ENCODE peak calls at places on chromosomes 12 and 14, in five cellular contexts. Z, K, T, D and Y are unnamed samples.

GRCh38 chr12:80860928-80861327 is 76.8 kb downstream of the LIN7A start:
- DNase-seq in D (no peak), Z (no peak), T (no peak), K (no peak), Y (no peak)

GRCh38 chr12:25276199-25276937 is 25.6 kb upstream of the KRAS start:
- DNase-seq in Z (peak), T (no peak), D (no peak), K (no peak), Y (no peak)

GRCh38 chr12:1799882-1800645 is 20.3 kb upstream of the LRTM2 start:
- DNase-seq in D (no peak), Z (no peak), T (no peak), K (no peak), Y (no peak)

GRCh38 chr12:3543826-3544225 is 52.8 kb downstream of the PRMT8 start:
- DNase-seq in T (no peak), Z (no peak), K (no peak), D (no peak), Y (no peak)

GRCh38 chr12:650983-651382 is 12.3 kb downstream of the NINJ2 start:
- DNase-seq in K (no peak), Z (no peak), D (no peak), T (no peak), Y (no peak)

GRCh38 chr14:79571361-79571760 is 639.9 kb downstream of the DIO2 start:
- DNase-seq in K (no peak), Z (no peak), T (no peak), D (no peak), Y (no peak)

GRCh38 chr12:111457071-111457470 is 51.3 kb downstream of the SH2B3 start:
- DNase-seq in D (no peak), K (no peak), T (no peak), Z (no peak), Y (no peak)

GRCh38 chr14:92783813-92784431 is 10.2 kb upstream of the GOLGA5 start:
- DNase-seq in Z (peak), K (no peak), D (no peak), T (no peak), Y (peak)

GRCh38 chr12:112198120-112198733 is 72.9 kb downstream of the TRAFD1 start:
- DNase-seq in K (no peak), Z (peak), D (peak), T (peak), Y (peak)

GRCh38 chr12:5163661-5164060 is 120.0 kb downstream of the KCNA5 start:
- DNase-seq in Z (no peak), T (no peak), K (no peak), D (no peak), Y (no peak)

GRCh38 chr14:39474416-39474911 is 42.2 kb upstream of the FBXO33 start:
- DNase-seq in Z (no peak), T (no peak), D (no peak), K (no peak), Y (no peak)

GRCh38 chr12:120125792-120126634 is 9.5 kb upstream of the RAB35 start:
- DNase-seq in K (no peak), Z (no peak), T (no peak), D (no peak), Y (peak)

GRCh38 chr14:93954516-93954830 is 21.9 kb downstream of the ASB2 start:
- DNase-seq in K (no peak), T (no peak), D (no peak), Z (no peak), Y (no peak)

DNA sequence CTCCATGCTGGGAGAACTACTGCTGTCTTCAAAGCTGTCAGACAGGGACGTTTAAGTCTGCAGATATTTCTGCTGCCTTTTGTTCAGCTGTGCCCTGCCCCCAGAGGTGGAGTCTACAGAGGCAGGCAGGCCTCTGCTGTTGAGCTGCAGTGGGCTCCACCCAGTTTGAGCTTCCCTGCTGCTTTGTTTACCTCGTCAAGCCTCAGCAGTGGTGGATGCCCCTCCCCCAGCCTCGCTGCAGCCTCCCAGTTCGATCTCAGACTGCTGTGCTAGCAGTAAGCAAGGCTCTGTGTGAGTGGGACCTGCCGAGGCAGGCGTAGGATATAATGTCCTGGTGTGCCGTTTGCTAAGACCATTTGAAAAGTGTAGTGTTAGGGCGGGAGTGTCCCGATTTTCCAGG is 31.4 kb upstream of the RFX4 start:
- DNase-seq in Z (peak), K (no peak), D (no peak), T (no peak), Y (no peak)
- TF ChIP-seq CREB1 in Z (no peak), K (no peak), D (no peak), T (no peak), Y (no peak)

GRCh38 chr12:91274886-91275285 is 92.3 kb upstream of the DCN start:
- DNase-seq in Z (no peak), T (no peak), K (no peak), D (no peak), Y (peak)
- TF ChIP-seq CREB1 in Z (no peak), T (no peak), K (no peak), D (no peak), Y (no peak)

DNA sequence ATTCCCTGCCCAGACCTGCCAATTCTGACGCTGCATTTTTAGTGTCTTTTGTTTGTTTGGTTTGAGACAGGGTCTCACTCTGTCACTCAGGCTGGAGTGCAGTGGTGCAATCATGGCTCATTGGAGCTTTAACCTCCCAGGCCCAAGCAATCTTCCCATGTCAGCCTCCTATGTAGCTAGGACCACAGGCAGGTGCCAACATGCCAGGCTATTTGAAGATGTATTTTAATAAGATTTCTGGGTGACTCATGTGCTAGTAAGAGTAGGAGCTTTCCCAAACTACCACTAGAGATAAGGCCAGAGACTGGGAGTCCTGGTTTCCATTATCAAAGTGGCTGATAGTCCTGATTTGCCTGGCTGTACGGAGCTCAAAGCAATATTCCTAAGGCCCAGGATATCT is 693.3 kb downstream of the MED13L start:
- DNase-seq in K (no peak), T (no peak), Z (no peak), D (no peak), Y (no peak)
- TF ChIP-seq CREB1 in K (no peak), T (no peak), Z (no peak), D (no peak), Y (no peak)

GRCh38 chr12:126935435-126935834 is 1331.5 kb upstream of the TMEM132C start:
- DNase-seq in D (no peak), K (no peak), T (no peak), Z (no peak), Y (no peak)

GRCh38 chr12:126932156-126932555 is 1334.8 kb upstream of the TMEM132C start:
- DNase-seq in T (no peak), K (no peak), D (no peak), Z (no peak), Y (no peak)

GRCh38 chr12:126937431-126937830 is 1329.5 kb upstream of the TMEM132C start:
- DNase-seq in D (no peak), K (no peak), T (no peak), Z (no peak), Y (no peak)

DNA sequence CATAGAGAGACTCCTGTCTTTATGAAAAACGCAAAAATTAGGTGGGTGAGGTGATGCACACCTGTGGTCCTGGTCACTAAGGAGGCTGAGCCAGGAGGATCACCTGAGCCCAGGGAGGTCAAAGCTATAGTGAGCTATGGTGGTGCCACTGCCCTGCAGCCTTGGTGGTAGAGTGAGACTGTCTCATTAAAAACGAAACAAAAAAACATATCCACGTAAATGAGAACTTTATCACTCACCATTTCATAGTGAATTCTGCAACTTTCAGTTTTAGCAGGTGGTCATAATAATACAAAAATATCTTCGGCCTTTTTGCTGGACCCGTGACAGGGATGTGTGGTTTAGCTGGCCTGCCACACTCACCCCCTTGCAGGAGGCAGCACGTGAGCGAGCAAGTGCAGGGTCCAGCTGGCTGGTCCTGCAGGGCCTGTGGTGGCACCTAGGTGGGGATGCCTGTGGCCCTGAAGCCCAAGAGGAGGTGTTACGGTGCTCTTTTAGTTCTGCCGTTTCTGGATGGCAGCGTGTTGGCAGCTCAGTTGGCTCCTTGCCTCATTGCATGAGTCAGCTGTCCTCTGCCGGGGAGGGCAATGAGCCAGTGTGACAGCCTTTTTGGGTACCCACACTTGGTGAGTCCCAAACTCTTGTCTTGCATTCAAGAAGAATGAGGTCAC is 1330.7 kb upstream of the TMEM132C start:
- DNase-seq in D (no peak), T (no peak), K (peak), Z (no peak), Y (no peak)
- TF ChIP-seq CREB1 in D (no peak), T (no peak), K (no peak), Z (no peak), Y (no peak)

GRCh38 chr14:72739446-72740405 is 154.2 kb downstream of the DPF3 start:
- DNase-seq in T (no peak), K (no peak), D (no peak), Z (no peak), Y (no peak)

GRCh38 chr14:72738181-72738611 is 155.7 kb downstream of the DPF3 start:
- DNase-seq in D (no peak), K (no peak), Z (no peak), T (no peak), Y (no peak)

GRCh38 chr14:72736791-72737559 is 156.9 kb downstream of the DPF3 start:
- DNase-seq in D (no peak), K (no peak), Z (no peak), T (no peak), Y (no peak)

GRCh38 chr14:72736348-72736747 is 157.6 kb downstream of the DPF3 start:
- DNase-seq in T (no peak), K (no peak), D (no peak), Z (peak), Y (peak)

GRCh38 chr14:72737560-72737943 is 156.3 kb downstream of the DPF3 start:
- DNase-seq in T (no peak), Z (no peak), K (no peak), D (no peak), Y (no peak)
- TF ChIP-seq CREB1 in T (no peak), Z (no peak), K (no peak), D (no peak), Y (no peak)

GRCh38 chr12:48601013-48601756 is 31.3 kb upstream of the LALBA start:
- DNase-seq in K (peak), D (peak), T (peak), Z (peak), Y (peak)
- TF ChIP-seq CREB1 in K (peak), D (no peak), T (no peak), Z (no peak), Y (no peak)

DNA sequence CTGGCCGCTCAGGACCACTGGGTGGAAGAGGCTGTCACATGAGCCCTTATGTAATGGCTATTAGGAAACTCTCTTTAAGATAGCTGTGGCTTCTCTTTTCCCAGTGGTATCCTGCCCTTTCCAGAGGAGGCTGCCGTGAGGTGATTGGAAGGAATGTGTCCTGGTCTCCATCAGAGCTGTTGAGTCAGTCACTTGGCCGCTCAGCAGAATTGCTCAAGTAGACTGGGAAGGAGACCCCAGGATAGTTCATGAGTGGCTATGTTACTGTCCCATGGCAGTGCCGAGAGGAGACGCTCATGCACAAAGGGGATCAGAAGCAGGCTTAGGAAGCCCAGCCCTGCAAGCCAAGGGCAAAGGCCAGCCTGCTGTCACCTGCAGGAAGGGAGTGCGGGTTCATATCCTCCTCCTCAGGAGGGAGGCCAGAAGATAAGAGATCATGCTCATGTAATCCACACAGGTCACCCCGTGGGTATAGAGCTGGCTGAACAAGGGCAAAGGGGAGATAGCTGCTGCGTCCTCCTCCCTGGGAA is 136.9 kb upstream of the MAX start:
- DNase-seq in T (no peak), Z (peak), K (no peak), D (no peak), Y (no peak)
- TF ChIP-seq CREB1 in T (no peak), Z (no peak), K (no peak), D (no peak), Y (no peak)

GRCh38 chr12:107526555-107527180 is 158.9 kb upstream of the PWP1 start:
- DNase-seq in D (no peak), Z (no peak), T (no peak), K (no peak), Y (no peak)
- TF ChIP-seq CREB1 in D (no peak), Z (no peak), T (no peak), K (no peak), Y (no peak)

GRCh38 chr14:95256011-95256775 is 63.5 kb downstream of the CLMN start:
- DNase-seq in Z (no peak), D (no peak), T (no peak), K (no peak), Y (no peak)
- TF ChIP-seq CREB1 in Z (no peak), D (no peak), T (no peak), K (no peak), Y (no peak)

GRCh38 chr14:60951781-60952435 is 29.0 kb downstream of the TRMT5 start:
- DNase-seq in D (no peak), K (no peak), Z (no peak), T (no peak), Y (no peak)
- TF ChIP-seq CREB1 in D (no peak), K (no peak), Z (no peak), T (no peak), Y (no peak)